ENCODE peak calls at places on chromosomes 4 and X, in nine cellular contexts. One of them, this sample, is unnamed. For H3K36me3, the result is how much of the 10 kb centered on the place peaks cover.

GRCh38 chr4:114924311-114924710 is 189.1 kb downstream of the NDST4 start:
- DNase-seq in CD8-positive, alpha-beta T cell: no peak
- DNase-seq in cardiac muscle cell: no peak
- DNase-seq in GM23338: peak
- DNase-seq in tibial nerve: no peak
- DNase-seq in OCI-LY7: no peak
- DNase-seq in left ventricle myocardium inferior: no peak
- DNase-seq in adrenal gland: no peak
- DNase-seq in ascending aorta: no peak
- DNase-seq in this sample: no peak

GRCh38 chr4:108889696-108890475 is 127.0 kb upstream of the ETNPPL start:
- DNase-seq in CD8-positive, alpha-beta T cell: no peak
- DNase-seq in cardiac muscle cell: no peak
- DNase-seq in GM23338: no peak
- DNase-seq in tibial nerve: no peak
- DNase-seq in OCI-LY7: no peak
- DNase-seq in left ventricle myocardium inferior: no peak
- DNase-seq in adrenal gland: no peak
- DNase-seq in ascending aorta: no peak
- DNase-seq in this sample: no peak

GRCh38 chr4:4356106-4357041 is 30.5 kb upstream of the NSG1 start:
- DNase-seq in CD8-positive, alpha-beta T cell: no peak
- DNase-seq in cardiac muscle cell: peak
- DNase-seq in GM23338: peak
- DNase-seq in tibial nerve: no peak
- DNase-seq in OCI-LY7: no peak
- DNase-seq in left ventricle myocardium inferior: no peak
- DNase-seq in adrenal gland: no peak
- DNase-seq in ascending aorta: no peak
- DNase-seq in this sample: no peak

GRCh38 chr4:7531640-7531994 is 96.9 kb upstream of the PSAPL1 start:
- DNase-seq in CD8-positive, alpha-beta T cell: no peak
- DNase-seq in cardiac muscle cell: no peak
- DNase-seq in GM23338: peak
- DNase-seq in tibial nerve: no peak
- DNase-seq in OCI-LY7: no peak
- DNase-seq in left ventricle myocardium inferior: no peak
- DNase-seq in adrenal gland: no peak
- DNase-seq in ascending aorta: no peak
- DNase-seq in this sample: no peak

GRCh38 chrX:72272868-72273267 is 4.2 kb downstream of the RPS4X start:
- DNase-seq in CD8-positive, alpha-beta T cell: no peak
- DNase-seq in cardiac muscle cell: no peak
- DNase-seq in GM23338: no peak
- DNase-seq in tibial nerve: no peak
- DNase-seq in OCI-LY7: no peak
- DNase-seq in left ventricle myocardium inferior: no peak
- DNase-seq in adrenal gland: no peak
- DNase-seq in ascending aorta: no peak
- DNase-seq in this sample: no peak

GRCh38 chr4:87644286-87644685 is 5.8 kb upstream of the DMP1 start:
- DNase-seq in CD8-positive, alpha-beta T cell: no peak
- DNase-seq in cardiac muscle cell: no peak
- DNase-seq in GM23338: no peak
- DNase-seq in tibial nerve: no peak
- DNase-seq in OCI-LY7: no peak
- DNase-seq in left ventricle myocardium inferior: no peak
- DNase-seq in adrenal gland: no peak
- DNase-seq in ascending aorta: no peak
- DNase-seq in this sample: no peak

GRCh38 chr4:81589191-81589720 is 117.5 kb upstream of the RASGEF1B start:
- DNase-seq in CD8-positive, alpha-beta T cell: no peak
- DNase-seq in cardiac muscle cell: no peak
- DNase-seq in GM23338: no peak
- DNase-seq in tibial nerve: no peak
- DNase-seq in OCI-LY7: no peak
- DNase-seq in left ventricle myocardium inferior: no peak
- DNase-seq in adrenal gland: no peak
- DNase-seq in ascending aorta: no peak
- DNase-seq in this sample: no peak

GRCh38 chr4:68288046-68288740 is 42.7 kb upstream of the TMPRSS11B start:
- DNase-seq in CD8-positive, alpha-beta T cell: no peak
- DNase-seq in cardiac muscle cell: no peak
- DNase-seq in GM23338: no peak
- DNase-seq in tibial nerve: no peak
- DNase-seq in OCI-LY7: no peak
- DNase-seq in left ventricle myocardium inferior: no peak
- DNase-seq in adrenal gland: no peak
- DNase-seq in ascending aorta: no peak
- DNase-seq in this sample: no peak

GRCh38 chr4:173490817-173491518 is 39.1 kb downstream of the HAND2 start:
- DNase-seq in CD8-positive, alpha-beta T cell: no peak
- DNase-seq in cardiac muscle cell: peak
- DNase-seq in GM23338: no peak
- DNase-seq in tibial nerve: no peak
- DNase-seq in OCI-LY7: no peak
- DNase-seq in left ventricle myocardium inferior: no peak
- DNase-seq in adrenal gland: peak
- DNase-seq in ascending aorta: peak
- DNase-seq in this sample: no peak

GRCh38 chr4:159010563-159011260 is 92.2 kb upstream of the RAPGEF2 start:
- DNase-seq in CD8-positive, alpha-beta T cell: no peak
- DNase-seq in cardiac muscle cell: peak
- DNase-seq in GM23338: no peak
- DNase-seq in tibial nerve: peak
- DNase-seq in OCI-LY7: no peak
- DNase-seq in left ventricle myocardium inferior: peak
- DNase-seq in adrenal gland: peak
- DNase-seq in ascending aorta: peak
- DNase-seq in this sample: no peak

GRCh38 chrX:80016182-80016581 is 1.6 kb downstream of the TBX22 start:
- DNase-seq in CD8-positive, alpha-beta T cell: no peak
- DNase-seq in cardiac muscle cell: no peak
- DNase-seq in GM23338: no peak
- DNase-seq in tibial nerve: no peak
- DNase-seq in OCI-LY7: no peak
- DNase-seq in left ventricle myocardium inferior: no peak
- DNase-seq in adrenal gland: no peak
- DNase-seq in ascending aorta: no peak
- DNase-seq in this sample: no peak

GRCh38 chr4:12723849-12724447 is 760.2 kb downstream of the RAB28 start:
- DNase-seq in CD8-positive, alpha-beta T cell: no peak
- DNase-seq in cardiac muscle cell: peak
- DNase-seq in GM23338: peak
- DNase-seq in tibial nerve: no peak
- DNase-seq in OCI-LY7: no peak
- DNase-seq in left ventricle myocardium inferior: no peak
- DNase-seq in adrenal gland: peak
- DNase-seq in ascending aorta: no peak
- DNase-seq in this sample: no peak

GRCh38 chrX:148552775-148553174 is 52.4 kb downstream of the AFF2 start:
- DNase-seq in CD8-positive, alpha-beta T cell: no peak
- DNase-seq in cardiac muscle cell: no peak
- DNase-seq in GM23338: peak
- DNase-seq in tibial nerve: no peak
- DNase-seq in OCI-LY7: peak
- DNase-seq in left ventricle myocardium inferior: no peak
- DNase-seq in adrenal gland: no peak
- DNase-seq in ascending aorta: no peak
- DNase-seq in this sample: no peak
- TF ChIP-seq CTCF in CD8-positive, alpha-beta T cell: no peak
- TF ChIP-seq CTCF in cardiac muscle cell: peak
- TF ChIP-seq CTCF in GM23338: no peak
- TF ChIP-seq CTCF in tibial nerve: no peak
- TF ChIP-seq CTCF in OCI-LY7: peak
- TF ChIP-seq CTCF in left ventricle myocardium inferior: no peak
- TF ChIP-seq CTCF in adrenal gland: no peak
- TF ChIP-seq CTCF in ascending aorta: no peak
- TF ChIP-seq CTCF in this sample: peak

DNA sequence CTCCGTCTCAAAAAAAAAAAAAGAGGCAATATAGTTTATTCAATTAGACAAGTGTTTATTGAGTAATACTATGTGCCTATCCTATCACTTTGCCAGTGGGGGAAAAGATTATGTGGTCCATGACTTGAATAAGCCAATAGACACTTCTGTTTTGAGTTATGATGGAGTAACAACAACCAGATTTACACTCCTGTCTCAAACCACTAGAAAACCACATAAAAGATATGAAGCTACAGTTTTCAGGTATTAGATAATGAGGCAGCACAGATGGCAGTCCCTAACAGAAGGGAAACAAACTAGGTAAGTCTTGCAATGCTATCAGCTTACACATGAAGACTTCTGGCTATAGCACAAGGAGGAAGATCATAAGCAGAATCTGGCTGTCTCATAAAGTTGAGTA is 22.5 kb downstream of the NFXL1 start:
- DNase-seq in CD8-positive, alpha-beta T cell: no peak
- DNase-seq in cardiac muscle cell: no peak
- DNase-seq in GM23338: no peak
- DNase-seq in tibial nerve: no peak
- DNase-seq in OCI-LY7: no peak
- DNase-seq in left ventricle myocardium inferior: no peak
- DNase-seq in adrenal gland: no peak
- DNase-seq in ascending aorta: no peak
- DNase-seq in this sample: no peak
- H3K36me3 ChIP-seq in CD8-positive, alpha-beta T cell: under half
- H3K36me3 ChIP-seq in cardiac muscle cell: half or more
- H3K36me3 ChIP-seq in GM23338: half or more
- H3K36me3 ChIP-seq in tibial nerve: under half
- H3K36me3 ChIP-seq in OCI-LY7: half or more
- H3K36me3 ChIP-seq in left ventricle myocardium inferior: half or more
- H3K36me3 ChIP-seq in adrenal gland: under half
- H3K36me3 ChIP-seq in ascending aorta: under half
- H3K36me3 ChIP-seq in this sample: under half

DNA sequence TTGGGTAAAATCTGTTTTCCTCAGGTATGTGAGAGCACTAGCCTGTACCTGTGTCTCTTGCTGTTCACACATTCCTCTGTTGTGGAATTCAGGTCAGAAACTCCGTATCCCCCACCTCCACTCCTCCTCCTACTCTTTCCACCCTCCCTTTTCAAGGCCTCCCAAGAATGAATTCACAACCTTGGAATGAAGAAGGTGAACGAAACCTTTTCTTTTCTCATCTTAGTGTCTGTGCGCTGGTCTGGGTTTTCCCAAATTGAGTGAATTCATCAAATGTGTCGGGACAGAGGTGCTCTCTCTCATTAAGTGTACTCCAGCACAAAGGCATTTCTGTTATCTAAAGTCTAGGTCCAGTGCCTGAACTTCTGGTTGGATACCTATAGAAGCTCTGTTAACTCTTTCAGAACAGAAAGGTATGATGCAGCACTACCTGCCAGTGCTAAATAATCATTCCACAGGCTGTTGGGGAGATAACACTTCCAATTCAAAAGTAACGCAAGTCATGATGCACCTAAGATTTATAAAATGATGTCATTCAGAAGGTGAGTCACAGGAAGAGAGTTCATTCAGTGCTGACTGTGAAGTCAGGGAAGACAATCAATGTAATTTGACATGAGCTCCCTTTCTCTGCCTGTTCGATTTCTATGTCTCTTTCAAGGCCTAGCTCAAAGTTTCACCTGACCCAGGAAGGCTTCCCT is 41.9 kb downstream of the COL4A6 start:
- DNase-seq in CD8-positive, alpha-beta T cell: no peak
- DNase-seq in cardiac muscle cell: no peak
- DNase-seq in GM23338: peak
- DNase-seq in tibial nerve: no peak
- DNase-seq in OCI-LY7: no peak
- DNase-seq in left ventricle myocardium inferior: no peak
- DNase-seq in adrenal gland: no peak
- DNase-seq in ascending aorta: no peak
- DNase-seq in this sample: no peak
- H3K4me3 ChIP-seq in CD8-positive, alpha-beta T cell: no peak
- H3K4me3 ChIP-seq in cardiac muscle cell: no peak
- H3K4me3 ChIP-seq in GM23338: no peak
- H3K4me3 ChIP-seq in tibial nerve: no peak
- H3K4me3 ChIP-seq in OCI-LY7: no peak
- H3K4me3 ChIP-seq in left ventricle myocardium inferior: no peak
- H3K4me3 ChIP-seq in adrenal gland: no peak
- H3K4me3 ChIP-seq in ascending aorta: no peak
- H3K4me3 ChIP-seq in this sample: no peak

GRCh38 chrX:101208152-101208905 is 11.3 kb upstream of the DRP2 start:
- DNase-seq in CD8-positive, alpha-beta T cell: no peak
- DNase-seq in cardiac muscle cell: peak
- DNase-seq in GM23338: no peak
- DNase-seq in tibial nerve: no peak
- DNase-seq in OCI-LY7: no peak
- DNase-seq in left ventricle myocardium inferior: no peak
- DNase-seq in adrenal gland: no peak
- DNase-seq in ascending aorta: no peak
- DNase-seq in this sample: no peak

GRCh38 chrX:101203782-101204351 is 15.7 kb upstream of the DRP2 start:
- DNase-seq in CD8-positive, alpha-beta T cell: no peak
- DNase-seq in cardiac muscle cell: no peak
- DNase-seq in GM23338: no peak
- DNase-seq in tibial nerve: no peak
- DNase-seq in OCI-LY7: peak
- DNase-seq in left ventricle myocardium inferior: no peak
- DNase-seq in adrenal gland: no peak
- DNase-seq in ascending aorta: no peak
- DNase-seq in this sample: no peak

GRCh38 chrX:101210630-101211029 is 9.0 kb upstream of the DRP2 start:
- DNase-seq in CD8-positive, alpha-beta T cell: no peak
- DNase-seq in cardiac muscle cell: no peak
- DNase-seq in GM23338: no peak
- DNase-seq in tibial nerve: no peak
- DNase-seq in OCI-LY7: no peak
- DNase-seq in left ventricle myocardium inferior: no peak
- DNase-seq in adrenal gland: no peak
- DNase-seq in ascending aorta: no peak
- DNase-seq in this sample: no peak

DNA sequence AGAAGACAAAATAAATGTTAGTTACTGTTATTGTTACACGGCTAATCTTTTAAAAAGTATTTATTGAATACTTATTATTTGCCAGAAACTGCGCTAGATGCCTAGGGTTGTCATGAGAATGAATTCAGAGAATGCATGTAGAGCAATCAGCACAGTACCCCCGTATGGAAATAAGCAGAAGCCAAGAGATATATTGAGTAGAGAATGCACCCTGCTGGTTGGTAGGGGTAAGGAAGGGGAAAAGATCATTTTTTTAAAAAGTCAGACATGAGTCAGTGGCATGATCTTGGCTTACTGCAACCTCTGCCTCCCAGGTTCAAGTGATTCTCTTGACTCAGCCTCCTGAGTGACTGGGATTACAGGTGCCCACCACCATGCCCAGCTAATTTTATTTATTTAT is 13.1 kb upstream of the DRP2 start:
- DNase-seq in CD8-positive, alpha-beta T cell: no peak
- DNase-seq in cardiac muscle cell: peak
- DNase-seq in GM23338: peak
- DNase-seq in tibial nerve: no peak
- DNase-seq in OCI-LY7: peak
- DNase-seq in left ventricle myocardium inferior: no peak
- DNase-seq in adrenal gland: no peak
- DNase-seq in ascending aorta: no peak
- DNase-seq in this sample: no peak
- TF ChIP-seq CTCF in CD8-positive, alpha-beta T cell: no peak
- TF ChIP-seq CTCF in cardiac muscle cell: peak
- TF ChIP-seq CTCF in GM23338: peak
- TF ChIP-seq CTCF in tibial nerve: peak
- TF ChIP-seq CTCF in OCI-LY7: peak
- TF ChIP-seq CTCF in left ventricle myocardium inferior: peak
- TF ChIP-seq CTCF in adrenal gland: peak
- TF ChIP-seq CTCF in ascending aorta: peak
- TF ChIP-seq CTCF in this sample: peak

GRCh38 chr4:15396157-15396800 is 31.6 kb upstream of the C1QTNF7 start:
- DNase-seq in CD8-positive, alpha-beta T cell: peak
- DNase-seq in cardiac muscle cell: peak
- DNase-seq in GM23338: peak
- DNase-seq in tibial nerve: no peak
- DNase-seq in OCI-LY7: peak
- DNase-seq in left ventricle myocardium inferior: no peak
- DNase-seq in adrenal gland: peak
- DNase-seq in ascending aorta: no peak
- DNase-seq in this sample: peak
- H3K36me3 ChIP-seq in CD8-positive, alpha-beta T cell: under half
- H3K36me3 ChIP-seq in cardiac muscle cell: under half
- H3K36me3 ChIP-seq in GM23338: under half
- H3K36me3 ChIP-seq in tibial nerve: under half
- H3K36me3 ChIP-seq in OCI-LY7: under half
- H3K36me3 ChIP-seq in left ventricle myocardium inferior: under half
- H3K36me3 ChIP-seq in adrenal gland: under half
- H3K36me3 ChIP-seq in ascending aorta: under half
- H3K36me3 ChIP-seq in this sample: under half